ENCODE peak calls at places on chromosomes 1 and 21, in ten cellular contexts. E is PC-9, I is hepatocyte, M is small intestine, L is ovary, O is transverse colon, U is heart left ventricle, R is psoas muscle, C is adrenal gland, X is fibroblast of lung. Y is an unnamed sample. For H3K4me1, the result is how much of the 10 kb centered on the place peaks cover.

GRCh38 chr1:64537942-64538341 is 68.0 kb downstream of the CACHD1 start:
- DNase-seq in E (no peak), I (no peak), M (no peak), L (no peak), O (no peak), U (no peak), R (no peak), C (no peak), X (no peak), Y (no peak)

GRCh38 chr1:173504268-173504667 is 27.1 kb downstream of the PRDX6 start:
- DNase-seq in E (no peak), I (no peak), M (no peak), L (no peak), O (no peak), U (no peak), R (no peak), C (no peak), X (no peak), Y (no peak)

GRCh38 chr1:172832332-172832731 is 173.4 kb downstream of the FASLG start:
- DNase-seq in E (no peak), I (no peak), M (no peak), L (no peak), O (no peak), U (no peak), R (no peak), C (no peak), X (no peak), Y (no peak)

GRCh38 chr1:172928412-172928811 is 122.3 kb downstream of the TNFSF18 start:
- DNase-seq in E (no peak), I (no peak), M (no peak), L (no peak), O (no peak), U (no peak), R (no peak), C (no peak), X (peak), Y (no peak)

GRCh38 chr1:27392778-27393635 is 585 bp downstream of the GPR3 start:
- DNase-seq in E (no peak), I (no peak), M (no peak), L (no peak), O (no peak), U (no peak), R (no peak), C (no peak), X (no peak), Y (no peak)

GRCh38 chr1:1781526-1781903 is 3.2 kb upstream of the NADK start:
- DNase-seq in E (no peak), I (no peak), M (no peak), L (no peak), O (peak), U (no peak), R (no peak), C (no peak), X (no peak), Y (no peak)

GRCh38 chr1:168609133-168609715 is 32.8 kb downstream of the XCL1 start:
- DNase-seq in E (no peak), I (peak), M (no peak), L (peak), O (no peak), U (peak), R (peak), C (peak), X (peak), Y (peak)

GRCh38 chr1:193663965-193664364 is 477.6 kb upstream of the B3GALT2 start:
- DNase-seq in E (no peak), I (no peak), M (no peak), L (no peak), O (no peak), U (no peak), R (no peak), C (no peak), X (no peak), Y (no peak)

GRCh38 chr21:27734146-27734545 is 767.3 kb upstream of the ADAMTS5 start:
- DNase-seq in E (no peak), I (no peak), M (no peak), L (no peak), O (no peak), U (no peak), R (no peak), C (no peak), X (peak), Y (no peak)

GRCh38 chr1:51237714-51238403 is 1.8 kb downstream of the RNF11 start:
- DNase-seq in E (peak), I (peak), M (peak), L (no peak), O (no peak), U (no peak), R (no peak), C (no peak), X (peak), Y (peak)

GRCh38 chr1:21875621-21876063 is 61.5 kb downstream of the HSPG2 start:
- DNase-seq in E (no peak), I (no peak), M (no peak), L (no peak), O (no peak), U (no peak), R (no peak), C (no peak), X (no peak), Y (peak)

GRCh38 chr1:41681331-41682136 is 197.1 kb upstream of the EDN2 start:
- DNase-seq in E (no peak), I (no peak), M (no peak), L (no peak), O (no peak), U (peak), R (no peak), C (no peak), X (peak), Y (peak)

GRCh38 chr1:155016231-155016831 is 13.7 kb downstream of the ZBTB7B start:
- DNase-seq in E (no peak), I (no peak), M (no peak), L (peak), O (peak), U (no peak), R (no peak), C (peak), X (no peak), Y (peak)

GRCh38 chr1:24932284-24932683 is 2.2 kb upstream of the RUNX3 start:
- DNase-seq in E (no peak), I (peak), M (peak), L (no peak), O (peak), U (no peak), R (peak), C (peak), X (no peak), Y (no peak)

GRCh38 chr21:27581168-27581567 is 614.3 kb upstream of the ADAMTS5 start:
- DNase-seq in E (no peak), I (no peak), M (no peak), L (no peak), O (no peak), U (no peak), R (no peak), C (no peak), X (peak), Y (no peak)

GRCh38 chr1:924619-925323 is 1.0 kb downstream of the SAMD11 start:
- DNase-seq in E (peak), I (peak), M (no peak), L (no peak), O (peak), U (no peak), R (peak), C (peak), X (peak), Y (no peak)

GRCh38 chr1:151862604-151863003 is 9.1 kb upstream of the THEM5 start:
- DNase-seq in E (no peak), I (no peak), M (no peak), L (no peak), O (no peak), U (no peak), R (no peak), C (no peak), X (no peak), Y (no peak)

GRCh38 chr1:198283222-198283621 is 126.4 kb downstream of the NEK7 start:
- DNase-seq in E (no peak), I (no peak), M (no peak), L (no peak), O (no peak), U (no peak), R (no peak), C (no peak), X (peak), Y (no peak)
- H3K27ac ChIP-seq in E (no peak), I (no peak), M (no peak), L (no peak), O (no peak), U (no peak), R (no peak), C (no peak), X (no peak), Y (no peak)

GRCh38 chr1:230109066-230109465 is 42.0 kb downstream of the GALNT2 start:
- DNase-seq in E (no peak), I (no peak), M (no peak), L (no peak), O (no peak), U (no peak), R (no peak), C (no peak), X (no peak), Y (no peak)
- H3K4me1 ChIP-seq in E (under half), I (half or more), M (under half), L (under half), O (half or more), U (half or more), R (half or more), C (under half), X (under half), Y (under half)

DNA sequence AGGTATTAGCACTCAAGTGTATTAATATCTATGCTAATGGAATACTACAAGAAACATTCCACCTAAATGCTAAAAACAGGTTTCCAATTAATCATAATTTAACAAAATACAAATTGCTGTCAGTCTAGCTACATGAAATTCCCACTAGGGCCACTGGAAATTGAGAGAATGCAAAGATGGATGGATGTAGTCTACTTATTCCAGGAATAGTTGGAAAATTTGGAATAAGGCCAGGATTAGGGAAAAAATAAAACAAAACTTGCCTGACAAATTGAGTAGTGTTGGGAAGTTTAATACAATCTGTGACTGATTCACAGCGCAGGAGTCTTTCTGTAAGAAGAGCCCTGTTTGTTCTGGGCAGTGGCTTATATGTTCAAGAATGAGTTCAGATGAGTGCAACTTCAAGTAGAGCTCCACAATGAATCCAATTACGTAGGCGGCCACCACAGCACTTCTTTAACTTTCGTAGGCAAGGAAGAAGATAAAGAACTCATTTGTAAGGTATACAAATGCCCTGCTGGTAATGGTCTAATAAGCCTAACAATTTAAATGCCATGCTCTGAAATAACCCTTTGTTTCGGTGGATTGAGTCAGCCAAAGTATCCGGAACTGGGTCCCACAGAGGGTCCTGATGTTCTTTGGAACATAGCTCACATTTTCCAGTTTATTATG is 47.1 kb upstream of the KCNE1 start:
- DNase-seq in E (no peak), I (no peak), M (no peak), L (no peak), O (no peak), U (no peak), R (no peak), C (no peak), X (peak), Y (no peak)
- H3K4me3 ChIP-seq in E (no peak), I (no peak), M (no peak), L (no peak), O (no peak), U (no peak), R (no peak), C (no peak), X (no peak), Y (no peak)

DNA sequence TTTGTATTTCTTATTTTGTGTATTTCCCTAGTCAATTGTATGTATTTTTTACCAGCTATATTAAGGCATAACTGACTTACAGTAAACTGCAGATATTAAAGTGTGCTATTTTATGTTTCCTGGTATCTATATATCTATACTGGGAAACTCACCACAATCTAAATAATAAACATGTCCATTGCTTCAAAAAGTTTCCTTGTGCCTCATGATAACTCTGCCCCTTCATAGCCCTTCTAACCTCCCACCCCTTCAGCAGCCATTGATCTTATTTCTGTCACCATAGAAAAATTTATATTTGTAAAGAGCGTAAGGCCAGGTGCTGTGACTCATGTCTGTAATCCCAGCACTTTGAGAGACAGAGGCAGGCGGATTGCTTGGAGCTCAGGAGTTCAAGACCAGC is 9.3 kb upstream of the RRP15 start:
- DNase-seq in E (no peak), I (no peak), M (no peak), L (no peak), O (no peak), U (no peak), R (no peak), C (no peak), X (no peak), Y (no peak)
- H3K27ac ChIP-seq in E (no peak), I (no peak), M (no peak), L (no peak), O (no peak), U (no peak), R (no peak), C (no peak), X (no peak), Y (no peak)

DNA sequence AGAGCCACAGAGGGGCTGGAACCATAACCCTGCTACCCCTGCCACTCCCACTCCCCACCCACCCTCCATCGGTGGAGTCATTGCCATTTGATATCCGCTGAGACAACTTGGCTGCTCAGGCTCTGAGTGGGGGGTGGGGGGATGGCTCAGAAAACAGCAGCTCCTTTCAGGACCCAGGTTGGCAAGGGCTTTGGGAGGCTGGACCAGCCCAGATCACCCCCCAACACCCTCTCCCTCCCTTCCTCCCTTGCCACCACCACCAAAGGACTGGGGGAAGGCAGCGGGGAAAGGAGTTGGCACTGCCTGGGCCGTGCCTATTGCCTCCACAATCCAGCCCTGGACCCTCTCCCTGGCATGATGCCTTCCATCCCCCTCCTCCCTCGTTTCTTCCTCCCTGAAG is 1.7 kb downstream of the KCNJ10 start:
- DNase-seq in E (no peak), I (no peak), M (no peak), L (no peak), O (no peak), U (no peak), R (no peak), C (no peak), X (no peak), Y (no peak)
- H3K4me1 ChIP-seq in E (under half), I (under half), M (under half), L (under half), O (under half), U (under half), R (under half), C (under half), X (under half), Y (under half)

DNA sequence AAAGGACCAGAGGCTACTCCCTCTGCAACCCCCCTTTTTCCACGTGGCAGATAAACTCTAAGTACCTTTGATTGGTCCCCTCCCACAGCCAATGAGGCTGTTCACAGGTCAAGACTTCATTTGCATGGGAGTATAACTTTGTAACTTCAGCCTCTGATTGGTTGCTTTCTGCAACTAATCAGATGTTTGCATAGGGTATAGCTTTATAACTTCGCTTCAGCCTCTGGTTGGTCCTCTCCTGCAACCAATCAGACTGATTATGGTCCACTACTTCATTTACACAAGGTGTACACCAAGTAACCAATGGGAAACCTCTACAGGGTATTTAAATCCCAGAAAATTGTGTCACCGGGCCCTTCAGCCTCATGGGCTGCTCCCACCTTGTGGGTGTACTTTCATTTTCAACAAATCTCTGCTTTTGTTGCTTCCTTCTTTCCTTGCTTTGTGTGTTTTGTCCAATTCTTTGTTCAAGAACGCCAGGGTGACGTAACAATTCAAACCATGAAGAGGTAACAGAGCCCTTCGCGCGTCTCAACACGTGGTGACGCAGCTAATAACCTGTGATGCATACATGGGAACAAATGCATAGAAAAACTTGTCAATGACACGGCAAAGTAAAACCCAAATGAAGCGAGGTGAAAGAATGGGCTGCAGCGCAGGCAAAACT is 47.2 kb downstream of the VPS26C start:
- DNase-seq in E (no peak), I (no peak), M (no peak), L (no peak), O (no peak), U (no peak), R (no peak), C (no peak), X (peak), Y (no peak)
- H3K4me3 ChIP-seq in E (no peak), I (no peak), M (peak), L (peak), O (peak), U (peak), R (peak), C (no peak), X (peak), Y (peak)

GRCh38 chr1:222299524-222299923 is 248.4 kb downstream of the HHIPL2 start:
- DNase-seq in E (no peak), I (no peak), M (no peak), L (no peak), O (no peak), U (no peak), R (no peak), C (no peak), X (no peak), Y (no peak)
- H3K27ac ChIP-seq in E (no peak), I (no peak), M (no peak), L (no peak), O (no peak), U (no peak), R (no peak), C (no peak), X (no peak), Y (no peak)

Y was measured in gastrocnemius medialis.